ENCODE peak calls at places on chromosomes 3 and 15, in five cellular contexts. G is G401, O is A549, J is stomach, V is non-pigmented ciliary epithelial cell. R is an unnamed sample.

GRCh38 chr3:61687206-61687605 is 125.8 kb downstream of the PTPRG start:
- DNase-seq in V (no peak), G (no peak), O (no peak), J (no peak), R (no peak)

GRCh38 chr3:150247456-150247855 is 160.6 kb upstream of the TSC22D2 start:
- DNase-seq in O (no peak), J (no peak), V (no peak), G (no peak), R (no peak)

GRCh38 chr3:155070932-155071387 is 9.2 kb upstream of the MME start:
- DNase-seq in J (no peak), G (peak; percentile 69), V (peak; percentile 98), O (no peak), R (peak; percentile 40)

GRCh38 chr3:188868803-188869202 is 303.0 kb upstream of the TPRG1 start:
- DNase-seq in O (no peak), G (no peak), V (no peak), J (no peak), R (no peak)

GRCh38 chr3:67349551-67350174 is 304.7 kb downstream of the SUCLG2 start:
- DNase-seq in J (no peak), O (no peak), V (peak; percentile 44), G (no peak), R (no peak)

GRCh38 chr3:114764056-114764492 is 383.0 kb downstream of the ZBTB20 start:
- DNase-seq in G (no peak), J (no peak), O (no peak), V (no peak), R (no peak)

GRCh38 chr15:48306639-48307038 is 24.6 kb upstream of the DUT start:
- DNase-seq in J (no peak), O (no peak), V (no peak), G (no peak), R (no peak)

GRCh38 chr3:37923576-37923926 is 61.9 kb downstream of the CTDSPL start:
- DNase-seq in O (no peak), G (no peak), V (no peak), J (no peak), R (no peak)

GRCh38 chr3:31364711-31365110 is 168.0 kb upstream of the STT3B start:
- DNase-seq in G (no peak), V (no peak), J (no peak), O (no peak), R (no peak)

GRCh38 chr3:156620260-156620659 is 54.1 kb upstream of the TIPARP start:
- DNase-seq in G (no peak), O (no peak), V (no peak), J (no peak), R (no peak)

GRCh38 chr15:90241343-90242192 is 7.6 kb downstream of the GDPGP1 start:
- DNase-seq in O (no peak), J (no peak), G (no peak), V (no peak), R (no peak)

GRCh38 chr3:11310258-11310657 is 38.1 kb downstream of the ATG7 start:
- DNase-seq in V (no peak), J (no peak), G (no peak), O (no peak), R (no peak)

GRCh38 chr15:85379403-85380131 is 836 bp upstream of the AKAP13 start:
- DNase-seq in G (no peak), V (no peak), O (no peak), J (no peak), R (no peak)

GRCh38 chr3:175397407-175397806 is 538.3 kb downstream of the NAALADL2 start:
- DNase-seq in G (no peak), V (no peak), O (no peak), J (no peak), R (no peak)

GRCh38 chr3:125110016-125110875 is 54.4 kb upstream of the HEG1 start:
- DNase-seq in O (no peak), G (no peak), V (no peak), J (no peak), R (peak; percentile 76)

GRCh38 chr3:115623414-115623868 is at the start of gene GAP43:
- DNase-seq in O (peak; percentile 8), V (peak; percentile 72), G (peak; percentile 92), J (no peak), R (peak; percentile 33)

GRCh38 chr15:101328001-101328400 is 33.0 kb upstream of the SNRPA1 start:
- DNase-seq in G (no peak), J (no peak), V (no peak), O (no peak), R (no peak)

GRCh38 chr3:177694316-177694715 is 497.0 kb upstream of the TBL1XR1 start:
- DNase-seq in O (no peak), J (no peak), G (no peak), V (no peak), R (no peak)

GRCh38 chr15:95874625-95875024 is 455.9 kb upstream of the NR2F2 start:
- DNase-seq in O (no peak), G (no peak), J (no peak), V (no peak), R (no peak)

GRCh38 chr3:26049956-26050355 is 260.1 kb downstream of the OXSM start:
- DNase-seq in O (no peak), V (no peak), G (peak; percentile 78), J (no peak), R (no peak)

GRCh38 chr15:25251700-25252390 is 187.0 kb downstream of the UBE3A start:
- DNase-seq in G (no peak), O (no peak), V (no peak), J (peak; percentile 21), R (no peak)

GRCh38 chr3:48440590-48440958 is 517 bp downstream of the TMA7 start:
- DNase-seq in G (no peak), J (no peak), V (no peak), O (no peak), R (no peak)

GRCh38 chr3:40843851-40844548 is 319.2 kb downstream of the ZNF621 start:
- DNase-seq in O (no peak), J (no peak), V (no peak), G (no peak), R (no peak)

GRCh38 chr3:36964827-36965226 is 20.0 kb upstream of the TRANK1 start:
- DNase-seq in V (no peak), J (no peak), O (no peak), G (no peak), R (no peak)

GRCh38 chr3:107660316-107660976 is 137.7 kb downstream of the BBX start:
- DNase-seq in V (no peak), O (no peak), J (no peak), G (peak; percentile 48), R (no peak)

GRCh38 chr3:22474706-22475470 is 723.9 kb upstream of the ZNF385D start:
- DNase-seq in V (peak; percentile 44), G (no peak), J (no peak), O (no peak), R (no peak)

GRCh38 chr15:65466901-65467300 is 44.2 kb upstream of the IGDCC4 start:
- DNase-seq in J (no peak), O (no peak), V (no peak), G (no peak), R (no peak)

GRCh38 chr3:191262650-191263049 is 63.6 kb downstream of the OSTN start:
- DNase-seq in J (no peak), G (no peak), V (no peak), O (no peak), R (no peak)

GRCh38 chr3:78846688-78847087 is 921.1 kb downstream of the ROBO1 start:
- DNase-seq in G (no peak), V (peak; percentile 71), J (no peak), O (no peak), R (no peak)

R was measured in H54.